ENCODE peak calls at places on chromosomes 11 and 22, in ten cellular contexts. A is stimulated activated CD8-positive, alpha-beta memory T cell treated with anti-CD3 and anti-CD28 coated beads, Interleukin-15, amount 100 ng/mL, for 24 hours; G is left colon; F is GM19239; I is anterior cingulate cortex; V is stimulated activated CD4-positive, alpha-beta T cell treated with anti-CD3 and anti-CD28 coated beads, Interleukin-15, amount 100 ng/mL, for 1 hour; B is SJSA1; Q is brain microvascular endothelial cell; D is mesenteric fat pad; J is SHP77 treated with DMSO at 0.1 percent for 48 hours. M is an unnamed sample.

GRCh38 chr11:114060402-114061052 is 1.0 kb downstream of the ZBTB16 start:
- DNase-seq in A (no peak), G (peak), F (no peak), I (peak), V (no peak), B (no peak), Q (no peak), D (no peak), J (no peak), M (no peak)

GRCh38 chr22:35479359-35479758 is 61.3 kb upstream of the RASD2 start:
- DNase-seq in A (no peak), G (no peak), F (no peak), I (no peak), V (no peak), B (no peak), Q (no peak), D (no peak), J (no peak), M (no peak)

GRCh38 chr11:6925636-6926207 is 504 bp upstream of the ZNF215 start:
- DNase-seq in A (no peak), G (no peak), F (no peak), I (peak), V (no peak), B (no peak), Q (no peak), D (no peak), J (no peak), M (no peak)

GRCh38 chr11:119975561-119976152 is 162.3 kb downstream of the TRIM29 start:
- DNase-seq in A (no peak), G (no peak), F (no peak), I (peak), V (no peak), B (no peak), Q (no peak), D (no peak), J (no peak), M (no peak)

GRCh38 chr11:17513853-17514252 is 30.4 kb downstream of the USH1C start:
- DNase-seq in A (no peak), G (no peak), F (no peak), I (no peak), V (no peak), B (no peak), Q (no peak), D (no peak), J (no peak), M (no peak)

GRCh38 chr22:33909075-33909458 is 11.2 kb downstream of the LARGE1 start:
- DNase-seq in A (no peak), G (no peak), F (no peak), I (no peak), V (no peak), B (no peak), Q (peak), D (no peak), J (no peak), M (no peak)

GRCh38 chr11:109371444-109372176 is 50.4 kb upstream of the C11orf87 start:
- DNase-seq in A (no peak), G (no peak), F (no peak), I (no peak), V (no peak), B (no peak), Q (no peak), D (no peak), J (no peak), M (no peak)

GRCh38 chr22:42769574-42770447 is 49.1 kb upstream of the A4GALT start:
- DNase-seq in A (no peak), G (peak), F (peak), I (no peak), V (no peak), B (peak), Q (peak), D (no peak), J (no peak), M (no peak)

GRCh38 chr11:48683226-48683720 is 194.7 kb downstream of the OR4A47 start:
- DNase-seq in A (no peak), G (no peak), F (no peak), I (no peak), V (no peak), B (no peak), Q (no peak), D (no peak), J (no peak), M (no peak)

GRCh38 chr11:110069158-110069737 is 23.9 kb upstream of the ZC3H12C start:
- DNase-seq in A (no peak), G (peak), F (no peak), I (no peak), V (no peak), B (peak), Q (peak), D (no peak), J (peak), M (no peak)

GRCh38 chr11:80980221-80980620 is 1539.4 kb upstream of the TENM4 start:
- DNase-seq in A (no peak), G (no peak), F (no peak), I (no peak), V (no peak), B (no peak), Q (peak), D (no peak), J (no peak), M (no peak)

GRCh38 chr11:40170076-40170475 is 1289.4 kb downstream of the LRRC4C start:
- DNase-seq in A (no peak), G (no peak), F (no peak), I (no peak), V (no peak), B (no peak), Q (no peak), D (no peak), J (no peak), M (no peak)

GRCh38 chr22:44661659-44662569 is 40.1 kb upstream of the PRR5 start:
- DNase-seq in A (no peak), G (no peak), F (no peak), I (no peak), V (no peak), B (no peak), Q (no peak), D (no peak), J (peak), M (no peak)

GRCh38 chr11:44281151-44281550 is 28.8 kb downstream of the ALX4 start:
- DNase-seq in A (no peak), G (no peak), F (no peak), I (no peak), V (no peak), B (no peak), Q (no peak), D (no peak), J (no peak), M (no peak)

GRCh38 chr11:34941688-34942087 is 25.3 kb downstream of the PDHX start:
- DNase-seq in A (no peak), G (no peak), F (no peak), I (no peak), V (no peak), B (no peak), Q (no peak), D (no peak), J (no peak), M (no peak)

GRCh38 chr11:64718084-64718779 is 4.8 kb downstream of the NRXN2 start:
- DNase-seq in A (no peak), G (no peak), F (no peak), I (no peak), V (no peak), B (no peak), Q (no peak), D (no peak), J (no peak), M (no peak)

GRCh38 chr11:41799747-41800146 is 340.3 kb upstream of the LRRC4C start:
- DNase-seq in A (no peak), G (no peak), F (no peak), I (no peak), V (no peak), B (no peak), Q (no peak), D (no peak), J (no peak), M (no peak)

GRCh38 chr22:41308054-41308453 is 6.7 kb downstream of the ZC3H7B start:
- DNase-seq in A (no peak), G (no peak), F (no peak), I (no peak), V (no peak), B (no peak), Q (peak), D (no peak), J (no peak), M (no peak)

GRCh38 chr22:46041642-46042041 is 64.7 kb upstream of the WNT7B start:
- DNase-seq in A (no peak), G (no peak), F (no peak), I (no peak), V (no peak), B (no peak), Q (no peak), D (peak), J (peak), M (no peak)

GRCh38 chr11:134374171-134374570 is 37.9 kb downstream of the B3GAT1 start:
- DNase-seq in A (no peak), G (no peak), F (no peak), I (no peak), V (no peak), B (no peak), Q (no peak), D (no peak), J (no peak), M (no peak)

GRCh38 chr22:22721681-22722309 is 77.4 kb downstream of the GGTLC2 start:
- DNase-seq in A (peak), G (no peak), F (no peak), I (peak), V (no peak), B (no peak), Q (peak), D (no peak), J (no peak), M (no peak)

GRCh38 chr22:44947846-44948245 is 62.0 kb downstream of the PHF21B start:
- DNase-seq in A (no peak), G (no peak), F (no peak), I (no peak), V (no peak), B (no peak), Q (no peak), D (no peak), J (no peak), M (no peak)

GRCh38 chr11:46560300-46561025 is 33.4 kb downstream of the AMBRA1 start:
- DNase-seq in A (no peak), G (no peak), F (peak), I (no peak), V (no peak), B (no peak), Q (no peak), D (no peak), J (no peak), M (no peak)

GRCh38 chr11:80846979-80847378 is 1406.1 kb upstream of the TENM4 start:
- DNase-seq in A (no peak), G (no peak), F (peak), I (no peak), V (no peak), B (no peak), Q (peak), D (no peak), J (no peak), M (no peak)

GRCh38 chr11:61347916-61348461 is 13.7 kb downstream of the CYB561A3 start:
- DNase-seq in A (no peak), G (no peak), F (no peak), I (no peak), V (no peak), B (no peak), Q (peak), D (no peak), J (no peak), M (no peak)

GRCh38 chr11:119896387-119897045 is 167.5 kb upstream of the NECTIN1 start:
- DNase-seq in A (no peak), G (no peak), F (no peak), I (no peak), V (no peak), B (no peak), Q (no peak), D (no peak), J (no peak), M (no peak)

GRCh38 chr22:35128637-35129036 is 62.7 kb downstream of the ISX start:
- DNase-seq in A (no peak), G (no peak), F (no peak), I (no peak), V (no peak), B (no peak), Q (no peak), D (no peak), J (no peak), M (no peak)

GRCh38 chr11:71451596-71452353 is 1.2 kb upstream of the NADSYN1 start:
- DNase-seq in A (no peak), G (peak), F (no peak), I (no peak), V (no peak), B (no peak), Q (no peak), D (peak), J (peak), M (no peak)

GRCh38 chr11:12806113-12806512 is 131.9 kb downstream of the TEAD1 start:
- DNase-seq in A (no peak), G (no peak), F (no peak), I (no peak), V (no peak), B (no peak), Q (no peak), D (no peak), J (no peak), M (no peak)

GRCh38 chr11:10476342-10476741 is 21.3 kb downstream of the AMPD3 start:
- DNase-seq in A (no peak), G (no peak), F (no peak), I (no peak), V (no peak), B (no peak), Q (no peak), D (no peak), J (no peak), M (no peak)